ENCODE peak calls at places on chromosomes 5 and 9, in four cellular contexts. J is K562; G is psoas muscle; P is CD4-positive, CD25-positive, alpha-beta regulatory T cell. R is an unnamed sample.

GRCh38 chr5:42397267-42397666 is 26.0 kb upstream of the GHR start:
- DNase-seq in J (no peak), G (no peak), P (no peak), R (no peak)

GRCh38 chr9:21506910-21507795 is 25.0 kb upstream of the IFNE start:
- DNase-seq in J (no peak), G (no peak), P (no peak), R (peak; percentile 75)

GRCh38 chr9:16368425-16369087 is 501.9 kb downstream of the BNC2 start:
- DNase-seq in J (no peak), G (no peak), P (no peak), R (no peak)

GRCh38 chr9:841371-842209 is at the start of gene DMRT1:
- DNase-seq in J (no peak), G (no peak), P (no peak), R (no peak)

GRCh38 chr9:32490601-32491000 is 35.4 kb downstream of the RIGI start:
- DNase-seq in J (no peak), G (no peak), P (no peak), R (no peak)

GRCh38 chr5:52837068-52837467 is 49.4 kb downstream of the ITGA1 start:
- DNase-seq in J (no peak), G (no peak), P (no peak), R (no peak)

GRCh38 chr5:72410896-72411295 is 90.7 kb downstream of the PTCD2 start:
- DNase-seq in J (no peak), G (no peak), P (no peak), R (no peak)

GRCh38 chr5:88785396-88786216 is 97.4 kb downstream of the MEF2C start:
- DNase-seq in J (peak; percentile 45), G (no peak), P (no peak), R (no peak)

DNA sequence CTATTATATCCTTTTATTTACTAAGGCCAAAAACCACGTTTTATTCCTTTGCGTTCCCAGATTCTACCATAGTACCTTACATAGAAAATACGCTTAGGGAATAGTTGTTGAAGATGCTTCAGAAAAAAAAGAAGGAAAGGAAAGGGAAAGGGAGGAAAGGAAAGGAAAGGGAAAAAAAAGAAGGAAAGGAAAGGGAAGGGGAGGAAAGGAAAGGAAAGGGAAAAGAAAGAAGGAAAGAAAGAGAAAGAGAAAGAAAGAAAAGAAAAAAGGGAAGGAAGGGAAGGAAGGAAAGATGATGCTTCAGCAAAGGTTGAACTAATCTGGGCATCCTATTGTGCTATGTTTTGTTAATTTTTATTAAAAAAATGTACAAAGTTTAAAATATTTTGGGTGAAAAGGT is 131.5 kb downstream of the GIN1 start:
- DNase-seq in J (no peak), G (no peak), P (no peak), R (no peak)
- H3K4me3 ChIP-seq in J (no peak overlapping the region), G (no peak overlapping the region), P (no peak overlapping the region), R (no peak overlapping the region)

GRCh38 chr5:147485046-147485445 is 24.8 kb downstream of the DPYSL3 start:
- DNase-seq in J (no peak), G (no peak), P (no peak), R (no peak)

GRCh38 chr5:147487031-147487750 is 22.7 kb downstream of the DPYSL3 start:
- DNase-seq in J (no peak), G (no peak), P (no peak), R (no peak)

GRCh38 chr5:147485814-147486213 is 24.1 kb downstream of the DPYSL3 start:
- DNase-seq in J (no peak), G (no peak), P (no peak), R (no peak)

GRCh38 chr5:147490989-147491388 is 18.9 kb downstream of the DPYSL3 start:
- DNase-seq in J (no peak), G (no peak), P (no peak), R (no peak)
- H3K27ac ChIP-seq in J (no peak overlapping the region), G (no peak overlapping the region), P (no peak overlapping the region), R (no peak overlapping the region)

DNA sequence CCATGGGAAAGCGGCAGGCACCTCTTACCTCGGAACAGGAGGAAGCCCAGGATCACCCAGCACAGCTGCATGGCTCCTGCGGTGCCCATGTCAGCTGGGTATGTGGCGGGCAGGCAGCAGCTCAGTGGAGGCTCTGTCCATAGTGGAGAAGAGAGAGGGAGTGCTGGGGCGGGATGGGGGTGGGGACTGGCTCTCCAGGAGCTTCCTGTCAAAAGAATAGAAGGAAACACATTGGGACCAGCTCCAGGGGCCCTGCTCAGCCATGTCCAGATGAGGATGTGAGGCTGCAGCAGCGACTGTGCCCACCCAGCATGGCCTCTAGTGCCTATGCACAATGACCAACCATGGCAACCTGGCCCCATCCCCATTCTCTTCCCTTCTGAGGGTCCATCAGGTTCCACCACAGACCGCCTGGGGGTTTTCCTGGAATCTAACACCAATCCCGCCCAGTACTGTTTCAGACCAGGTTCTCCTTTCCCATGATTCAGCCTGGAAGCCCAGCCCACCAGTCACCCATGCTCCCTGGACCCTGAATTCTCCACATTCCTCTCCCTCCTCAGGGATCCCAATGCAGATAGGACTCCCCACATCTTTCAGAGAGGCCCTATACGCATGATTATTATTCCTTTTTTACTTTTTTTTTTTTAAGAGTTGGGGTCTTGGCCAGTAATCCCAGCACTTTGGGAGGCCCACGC is at the start of gene ECSCR:
- DNase-seq in J (no peak), G (no peak), P (no peak), R (no peak)
- H3K4me3 ChIP-seq in J (no peak within 1 kb of the TSS), G (peak within 1 kb of the TSS; percentile 58), P (no peak within 1 kb of the TSS), R (no peak within 1 kb of the TSS)

GRCh38 chr9:127966416-127967150 is 14.2 kb downstream of the EEIG1 start:
- DNase-seq in J (no peak), G (no peak), P (no peak), R (no peak)

GRCh38 chr9:127965953-127966352 is 14.8 kb downstream of the EEIG1 start:
- DNase-seq in J (no peak), G (no peak), P (no peak), R (no peak)

GRCh38 chr9:127968717-127969383 is 11.9 kb downstream of the EEIG1 start:
- DNase-seq in J (no peak), G (peak; percentile 62), P (no peak), R (peak; percentile 67)

GRCh38 chr9:127968046-127968445 is 12.7 kb downstream of the EEIG1 start:
- DNase-seq in J (no peak), G (no peak), P (no peak), R (peak; percentile 93)

DNA sequence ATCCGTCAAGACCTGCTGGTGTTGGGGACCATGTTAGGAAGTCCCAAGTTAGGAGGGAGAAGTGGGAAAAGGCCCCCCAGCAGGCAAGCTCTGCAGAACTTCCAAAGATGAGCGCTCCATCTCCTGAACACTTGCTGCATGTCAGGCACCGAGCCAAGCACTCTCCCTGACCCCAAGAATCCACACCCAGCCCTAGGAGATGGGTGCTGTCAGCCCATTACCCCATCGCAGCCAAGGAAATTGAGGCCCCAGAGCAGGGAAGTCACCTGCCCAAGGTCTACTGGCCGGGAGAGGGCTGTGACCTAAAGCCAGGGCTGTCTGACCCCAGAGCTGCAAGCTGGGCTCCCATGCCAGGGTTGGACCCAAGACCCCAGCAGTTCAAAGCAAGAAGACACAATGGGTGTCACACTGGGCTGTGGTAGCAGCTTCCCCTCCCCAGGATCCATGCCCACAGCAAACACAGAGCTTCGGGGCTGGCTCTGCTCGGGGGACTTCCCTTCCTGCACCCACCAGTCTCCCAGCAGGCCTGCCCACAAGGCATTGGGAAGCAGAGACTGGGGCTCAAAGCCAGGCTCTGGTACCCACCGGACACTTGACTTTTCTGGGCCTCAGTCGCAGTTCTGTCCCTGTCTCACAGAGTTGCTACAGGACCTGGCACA is 13.5 kb downstream of the EEIG1 start:
- DNase-seq in J (no peak), G (no peak), P (no peak), R (no peak)
- H3K27ac ChIP-seq in J (no peak overlapping the region), G (no peak overlapping the region), P (peak overlapping the region; percentile 91), R (peak overlapping the region; percentile 93)

GRCh38 chr5:167934561-167934971 is 356.9 kb upstream of the WWC1 start:
- DNase-seq in J (no peak), G (no peak), P (no peak), R (no peak)

GRCh38 chr5:167939686-167940085 is 351.8 kb upstream of the WWC1 start:
- DNase-seq in J (no peak), G (no peak), P (no peak), R (no peak)

GRCh38 chr5:167940911-167941310 is 350.5 kb upstream of the WWC1 start:
- DNase-seq in J (no peak), G (no peak), P (no peak), R (no peak)

GRCh38 chr5:167936944-167937627 is 354.4 kb upstream of the WWC1 start:
- DNase-seq in J (no peak), G (no peak), P (no peak), R (no peak)

GRCh38 chr5:167937628-167938000 is 353.8 kb upstream of the WWC1 start:
- DNase-seq in J (no peak), G (no peak), P (no peak), R (no peak)
- H3K4me3 ChIP-seq in J (no peak overlapping the region), G (no peak overlapping the region), P (no peak overlapping the region), R (no peak overlapping the region)

DNA sequence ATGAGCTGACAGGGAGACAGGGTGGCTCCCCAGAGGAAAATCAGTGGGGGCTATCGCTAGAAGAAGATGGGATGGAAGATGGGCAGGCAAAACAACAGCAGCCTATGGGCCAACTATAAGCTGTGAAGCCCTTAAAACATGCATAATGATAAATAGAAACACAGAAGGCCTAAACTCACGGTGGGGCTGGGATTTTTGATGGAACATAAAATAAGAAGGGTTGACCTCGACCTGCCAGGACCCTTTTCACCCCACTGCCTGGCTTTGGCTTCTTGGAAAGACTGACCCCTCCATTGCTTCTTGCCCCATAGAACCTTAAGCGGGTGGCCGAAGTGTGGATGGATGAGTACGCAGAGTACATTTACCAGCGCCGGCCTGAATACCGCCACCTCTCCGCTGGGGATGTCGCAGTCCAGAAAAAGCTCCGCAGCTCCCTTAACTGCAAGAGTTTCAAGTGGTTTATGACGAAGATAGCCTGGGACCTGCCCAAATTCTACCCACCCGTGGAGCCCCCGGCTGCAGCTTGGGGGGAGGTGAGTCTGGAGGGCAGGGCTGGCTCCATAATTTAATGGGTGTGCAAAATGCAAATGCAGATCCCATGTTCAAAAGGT is 36.5 kb upstream of the SAP30L start:
- DNase-seq in J (no peak), G (no peak), P (no peak), R (no peak)
- H3K27ac ChIP-seq in J (no peak overlapping the region), G (no peak overlapping the region), P (no peak overlapping the region), R (no peak overlapping the region)

R was measured in small intestine.